ENCODE peak calls at places on chromosomes 12 and 14, in six cellular contexts. I, Y, J, N, O and H are unnamed samples.

GRCh38 chr12:15863984-15864383 is 18.2 kb upstream of the STRAP start:
- DNase-seq in I (no peak), Y (no peak), O (no peak), N (no peak), J (no peak), H (no peak)

GRCh38 chr12:56565510-56566101 is 44.0 kb downstream of the RBMS2 start:
- DNase-seq in Y (peak), J (peak), N (peak), O (no peak), I (no peak), H (no peak)

GRCh38 chr12:4817813-4818212 is 91.9 kb upstream of the KCNA1 start:
- DNase-seq in Y (no peak), I (no peak), O (no peak), N (no peak), J (no peak), H (no peak)

GRCh38 chr12:25959069-25959961 is 833 bp downstream of the RASSF8 start:
- DNase-seq in I (peak), N (peak), J (peak), Y (peak), O (peak), H (no peak)

GRCh38 chr12:89552376-89552775 is 26.5 kb upstream of the POC1B start:
- DNase-seq in Y (no peak), I (no peak), J (peak), O (no peak), N (no peak), H (no peak)

GRCh38 chr12:22969521-22969920 is 344.6 kb downstream of the ETNK1 start:
- DNase-seq in J (no peak), N (no peak), I (no peak), Y (no peak), O (no peak), H (no peak)

GRCh38 chr14:71246539-71246938 is 339.3 kb downstream of the PCNX1 start:
- DNase-seq in I (no peak), Y (no peak), N (no peak), J (no peak), O (no peak), H (no peak)

GRCh38 chr12:90129369-90130030 is 420.9 kb upstream of the ATP2B1 start:
- DNase-seq in Y (no peak), O (no peak), N (no peak), I (no peak), J (no peak), H (no peak)

GRCh38 chr14:67575684-67576083 is 24.4 kb downstream of the PIGH start:
- DNase-seq in Y (no peak), I (no peak), J (no peak), O (peak), N (no peak), H (no peak)

GRCh38 chr14:104632781-104633180 is 28.2 kb upstream of the TMEM179 start:
- DNase-seq in Y (no peak), I (no peak), O (no peak), N (no peak), J (no peak), H (no peak)

GRCh38 chr14:49497725-49498348 is 88.3 kb downstream of the RPS29 start:
- DNase-seq in J (peak), N (peak), O (peak), Y (no peak), I (peak), H (peak)

GRCh38 chr12:54956818-54957641 is 27.5 kb downstream of the TESPA1 start:
- DNase-seq in J (no peak), I (no peak), Y (no peak), N (no peak), O (no peak), H (no peak)

GRCh38 chr12:66036317-66036716 is 94.2 kb downstream of the LLPH start:
- DNase-seq in I (no peak), N (no peak), Y (no peak), O (peak), J (peak), H (no peak)

GRCh38 chr12:54390176-54390667 is 5.7 kb upstream of the ZNF385A start:
- DNase-seq in Y (no peak), I (no peak), N (peak), J (no peak), O (no peak), H (no peak)

GRCh38 chr12:100672075-100672592 is 98.7 kb downstream of the GAS2L3 start:
- DNase-seq in N (peak), I (peak), O (peak), J (peak), Y (no peak), H (no peak)

GRCh38 chr14:96057738-96058137 is 18.6 kb downstream of the C14orf132 start:
- DNase-seq in O (no peak), Y (no peak), I (no peak), N (no peak), J (no peak), H (no peak)

GRCh38 chr14:96055753-96056508 is 16.8 kb downstream of the C14orf132 start:
- DNase-seq in I (no peak), Y (no peak), J (no peak), N (no peak), O (no peak), H (no peak)

GRCh38 chr14:96055065-96055752 is 16.0 kb downstream of the C14orf132 start:
- DNase-seq in O (no peak), J (no peak), Y (no peak), N (no peak), I (peak), H (no peak)

GRCh38 chr14:96058606-96059200 is 19.5 kb downstream of the C14orf132 start:
- DNase-seq in Y (no peak), I (no peak), O (no peak), J (no peak), N (no peak), H (no peak)

DNA sequence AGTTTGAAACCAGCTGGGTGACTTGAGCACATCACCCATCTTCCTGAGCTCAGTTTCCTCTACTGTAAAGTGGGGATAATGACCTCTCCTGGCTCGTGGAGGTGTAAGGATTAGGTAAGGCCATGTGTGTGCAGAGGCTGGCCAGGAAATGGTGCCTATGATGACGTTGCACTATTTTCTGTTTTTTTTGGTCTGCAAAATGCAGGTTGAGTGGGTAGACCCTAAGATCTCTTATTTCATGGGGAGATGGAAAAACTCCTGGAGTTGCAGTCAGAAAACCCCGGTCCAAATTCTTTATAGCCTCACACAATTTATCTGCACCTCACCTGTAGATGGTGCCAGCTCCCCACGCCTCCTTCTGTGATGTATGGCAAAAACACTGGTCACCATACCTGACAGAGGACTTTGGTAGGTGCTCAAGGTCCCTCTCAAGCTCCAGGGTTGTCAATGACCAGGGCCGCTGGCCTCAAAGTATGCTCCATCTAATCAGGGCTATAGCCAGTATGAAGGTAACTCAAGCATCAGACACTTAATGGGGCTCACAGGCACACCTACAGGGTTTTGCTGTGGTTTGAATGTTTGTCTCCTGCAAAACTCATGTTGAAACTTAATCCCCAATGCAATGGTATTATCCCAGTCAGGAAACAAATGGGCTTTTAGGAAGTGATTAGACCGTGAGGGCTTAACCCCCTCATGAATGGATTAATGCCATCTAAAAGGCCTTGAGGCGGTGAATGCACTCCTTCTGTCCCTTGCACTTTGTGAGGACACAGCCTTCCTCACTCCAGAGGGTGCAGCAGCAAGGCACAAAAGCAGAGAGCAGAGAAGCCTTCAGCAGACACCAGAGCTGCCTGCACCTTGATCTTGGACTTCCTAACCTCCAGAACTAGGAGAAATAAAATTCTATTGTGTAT is 17.6 kb downstream of the C14orf132 start:
- DNase-seq in N (no peak), O (peak), J (peak), I (no peak), Y (no peak), H (peak)
- TF ChIP-seq CTCF in N (no peak), O (peak), J (peak), I (no peak), Y (no peak), H (peak)

GRCh38 chr14:65237023-65237814 is 134.9 kb upstream of the MAX start:
- DNase-seq in J (no peak), O (no peak), I (no peak), Y (no peak), N (no peak), H (no peak)

GRCh38 chr14:65238456-65238855 is 136.1 kb upstream of the MAX start:
- DNase-seq in I (no peak), N (no peak), J (peak), Y (no peak), O (peak), H (no peak)

GRCh38 chr14:65239897-65240296 is 137.6 kb upstream of the MAX start:
- DNase-seq in I (no peak), Y (no peak), O (no peak), J (no peak), N (no peak), H (no peak)

GRCh38 chr14:65239143-65239672 is 136.9 kb upstream of the MAX start:
- DNase-seq in J (no peak), N (no peak), I (no peak), O (no peak), Y (no peak), H (no peak)

DNA sequence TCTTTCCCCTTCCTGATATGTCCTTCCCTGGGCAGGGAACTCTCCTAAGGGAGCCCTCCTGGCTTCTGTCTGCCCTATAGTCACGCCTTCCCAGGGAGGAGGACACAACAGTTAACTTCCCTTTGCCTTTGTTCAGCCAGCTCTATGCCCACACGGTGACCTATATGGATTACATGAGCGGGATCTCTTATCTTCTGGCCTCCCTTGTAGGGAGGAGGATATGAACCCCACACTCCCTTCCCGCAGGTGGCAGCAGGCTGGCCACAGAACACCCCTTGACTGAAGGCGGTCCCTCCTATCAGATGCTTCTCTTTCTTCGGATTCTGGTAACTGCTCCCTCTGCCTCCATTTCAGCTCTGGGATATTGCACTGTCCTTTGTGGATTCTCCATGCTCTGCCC is 135.6 kb upstream of the MAX start:
- DNase-seq in J (no peak), N (no peak), I (no peak), O (peak), Y (no peak), H (no peak)
- TF ChIP-seq CTCF in J (no peak), N (no peak), I (no peak), O (no peak), Y (no peak), H (no peak)

GRCh38 chr14:31934767-31935266 is 142.3 kb upstream of the ARHGAP5 start:
- DNase-seq in J (peak), I (peak), Y (no peak), O (peak), N (peak), H (no peak)
- TF ChIP-seq CTCF in J (peak), I (peak), Y (no peak), O (peak), N (no peak), H (peak)

DNA sequence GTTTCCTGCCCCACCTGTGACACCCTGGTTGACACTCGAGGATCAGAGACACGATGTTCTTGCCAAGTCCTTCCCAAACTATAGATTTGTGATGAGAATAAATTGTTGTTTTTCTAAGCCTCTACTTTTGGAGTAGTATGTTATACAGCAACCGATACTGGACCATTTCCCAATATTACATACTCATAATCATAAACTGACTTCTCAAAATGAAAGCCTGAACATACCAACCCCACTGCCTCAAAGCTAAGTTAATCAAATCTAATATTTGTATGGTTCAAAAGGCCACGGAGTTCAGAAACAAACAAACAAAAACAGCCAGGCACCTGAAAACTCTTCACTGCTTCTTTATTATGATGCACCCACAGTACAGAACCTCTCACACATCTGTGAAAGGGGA is 52.3 kb upstream of the GPHB5 start:
- DNase-seq in I (no peak), N (no peak), Y (no peak), J (no peak), O (no peak), H (no peak)
- TF ChIP-seq CTCF in I (no peak), N (no peak), Y (no peak), J (no peak), O (no peak), H (no peak)